ENCODE peak calls at places on chromosomes 12 and 14, in ten cellular contexts. One of them, this sample, is unnamed.
A peak's percentile ranks its signal among the peaks of the same experiment; 100 is the strongest.

GRCh38 chr12:87704374-87704773 is 324.8 kb downstream of the C12orf50 start:
- DNase-seq in stomach: no peak
- DNase-seq in WTC11: no peak
- DNase-seq in fibroblast of mammary gland: no peak
- DNase-seq in right atrium auricular region: no peak
- DNase-seq in uterus: no peak
- DNase-seq in progenitor cell of endocrine pancreas: no peak
- DNase-seq in Calu3: peak; percentile 27
- DNase-seq in fibroblast of the aortic adventitia: no peak
- DNase-seq in heart left ventricle: no peak
- DNase-seq in this sample: no peak

GRCh38 chr14:84129028-84129427 is 1400.9 kb upstream of the FLRT2 start:
- DNase-seq in right atrium auricular region: no peak
- DNase-seq in fibroblast of mammary gland: no peak
- DNase-seq in Calu3: no peak
- DNase-seq in stomach: no peak
- DNase-seq in progenitor cell of endocrine pancreas: no peak
- DNase-seq in fibroblast of the aortic adventitia: no peak
- DNase-seq in uterus: no peak
- DNase-seq in WTC11: no peak
- DNase-seq in heart left ventricle: no peak
- DNase-seq in this sample: no peak

GRCh38 chr12:49777800-49778748 is 36.7 kb downstream of the TMBIM6 start:
- DNase-seq in progenitor cell of endocrine pancreas: peak; percentile 71
- DNase-seq in Calu3: peak; percentile 84
- DNase-seq in right atrium auricular region: no peak
- DNase-seq in heart left ventricle: peak; percentile 63
- DNase-seq in fibroblast of the aortic adventitia: peak; percentile 34
- DNase-seq in stomach: peak; percentile 79
- DNase-seq in fibroblast of mammary gland: peak; percentile 19
- DNase-seq in WTC11: peak; percentile 90
- DNase-seq in uterus: no peak
- DNase-seq in this sample: peak; percentile 72

GRCh38 chr12:46383654-46384450 is 11.3 kb upstream of the SLC38A2 start:
- DNase-seq in Calu3: peak; percentile 69
- DNase-seq in right atrium auricular region: peak; percentile 97
- DNase-seq in uterus: peak; percentile 95
- DNase-seq in WTC11: no peak
- DNase-seq in fibroblast of mammary gland: peak; percentile 96
- DNase-seq in progenitor cell of endocrine pancreas: no peak
- DNase-seq in stomach: peak; percentile 94
- DNase-seq in heart left ventricle: peak; percentile 97
- DNase-seq in fibroblast of the aortic adventitia: peak; percentile 98
- DNase-seq in this sample: peak; percentile 60

GRCh38 chr14:66471584-66471983 is 14.6 kb upstream of the CCDC196 start:
- DNase-seq in progenitor cell of endocrine pancreas: no peak
- DNase-seq in fibroblast of mammary gland: no peak
- DNase-seq in WTC11: no peak
- DNase-seq in Calu3: no peak
- DNase-seq in heart left ventricle: no peak
- DNase-seq in fibroblast of the aortic adventitia: no peak
- DNase-seq in stomach: no peak
- DNase-seq in right atrium auricular region: no peak
- DNase-seq in uterus: no peak
- DNase-seq in this sample: no peak

GRCh38 chr14:44361083-44361482 is 146.0 kb downstream of the FSCB start:
- DNase-seq in fibroblast of the aortic adventitia: no peak
- DNase-seq in right atrium auricular region: no peak
- DNase-seq in fibroblast of mammary gland: no peak
- DNase-seq in uterus: no peak
- DNase-seq in progenitor cell of endocrine pancreas: no peak
- DNase-seq in Calu3: no peak
- DNase-seq in WTC11: no peak
- DNase-seq in stomach: no peak
- DNase-seq in heart left ventricle: no peak
- DNase-seq in this sample: no peak

GRCh38 chr12:110501722-110502448 is at the start of the genes RAD9B and VPS29:
- DNase-seq in Calu3: peak; percentile 99
- DNase-seq in progenitor cell of endocrine pancreas: peak; percentile 94
- DNase-seq in fibroblast of the aortic adventitia: peak; percentile 98
- DNase-seq in WTC11: peak; percentile 98
- DNase-seq in stomach: peak; percentile 98
- DNase-seq in right atrium auricular region: peak; percentile 98
- DNase-seq in uterus: peak; percentile 97
- DNase-seq in heart left ventricle: peak; percentile 99
- DNase-seq in fibroblast of mammary gland: peak; percentile 98
- DNase-seq in this sample: peak; percentile 95

GRCh38 chr12:50537538-50537919 is 32.7 kb downstream of the DIP2B start:
- DNase-seq in WTC11: no peak
- DNase-seq in stomach: no peak
- DNase-seq in fibroblast of mammary gland: peak; percentile 87
- DNase-seq in heart left ventricle: no peak
- DNase-seq in Calu3: no peak
- DNase-seq in right atrium auricular region: no peak
- DNase-seq in progenitor cell of endocrine pancreas: no peak
- DNase-seq in uterus: no peak
- DNase-seq in fibroblast of the aortic adventitia: peak; percentile 41
- DNase-seq in this sample: no peak

GRCh38 chr12:92105110-92105509 is 40.5 kb downstream of the BTG1 start:
- DNase-seq in heart left ventricle: no peak
- DNase-seq in Calu3: no peak
- DNase-seq in progenitor cell of endocrine pancreas: no peak
- DNase-seq in uterus: no peak
- DNase-seq in right atrium auricular region: no peak
- DNase-seq in stomach: no peak
- DNase-seq in fibroblast of mammary gland: no peak
- DNase-seq in fibroblast of the aortic adventitia: no peak
- DNase-seq in WTC11: no peak
- DNase-seq in this sample: no peak

GRCh38 chr12:126384029-126384564 is 1318.9 kb downstream of the AACS start:
- DNase-seq in WTC11: no peak
- DNase-seq in right atrium auricular region: no peak
- DNase-seq in fibroblast of mammary gland: no peak
- DNase-seq in fibroblast of the aortic adventitia: peak; percentile 53
- DNase-seq in heart left ventricle: no peak
- DNase-seq in uterus: no peak
- DNase-seq in progenitor cell of endocrine pancreas: no peak
- DNase-seq in Calu3: no peak
- DNase-seq in stomach: no peak
- DNase-seq in this sample: no peak

GRCh38 chr14:81710232-81710845 is 176.7 kb upstream of the SEL1L start:
- DNase-seq in heart left ventricle: no peak
- DNase-seq in progenitor cell of endocrine pancreas: peak; percentile 16
- DNase-seq in uterus: no peak
- DNase-seq in right atrium auricular region: no peak
- DNase-seq in fibroblast of the aortic adventitia: peak; percentile 4
- DNase-seq in fibroblast of mammary gland: peak; percentile 28
- DNase-seq in Calu3: peak; percentile 33
- DNase-seq in stomach: no peak
- DNase-seq in WTC11: no peak
- DNase-seq in this sample: peak; percentile 33

GRCh38 chr14:99909500-99910064 is 116.4 kb downstream of the EML1 start:
- DNase-seq in fibroblast of mammary gland: peak; percentile 7
- DNase-seq in fibroblast of the aortic adventitia: no peak
- DNase-seq in heart left ventricle: no peak
- DNase-seq in WTC11: no peak
- DNase-seq in progenitor cell of endocrine pancreas: no peak
- DNase-seq in uterus: no peak
- DNase-seq in right atrium auricular region: no peak
- DNase-seq in stomach: no peak
- DNase-seq in Calu3: no peak
- DNase-seq in this sample: no peak

GRCh38 chr12:50764116-50764860 is 387 bp downstream of the ATF1 start:
- DNase-seq in uterus: peak; percentile 36
- DNase-seq in stomach: peak; percentile 58
- DNase-seq in progenitor cell of endocrine pancreas: peak; percentile 72
- DNase-seq in WTC11: peak; percentile 69
- DNase-seq in fibroblast of mammary gland: peak; percentile 24
- DNase-seq in heart left ventricle: no peak
- DNase-seq in right atrium auricular region: no peak
- DNase-seq in Calu3: peak; percentile 61
- DNase-seq in fibroblast of the aortic adventitia: peak; percentile 25
- DNase-seq in this sample: peak; percentile 69

GRCh38 chr12:1470051-1470450 is 124.3 kb downstream of the FBXL14 start:
- DNase-seq in Calu3: no peak
- DNase-seq in WTC11: no peak
- DNase-seq in fibroblast of mammary gland: no peak
- DNase-seq in uterus: no peak
- DNase-seq in right atrium auricular region: no peak
- DNase-seq in stomach: no peak
- DNase-seq in fibroblast of the aortic adventitia: peak; percentile 66
- DNase-seq in heart left ventricle: no peak
- DNase-seq in progenitor cell of endocrine pancreas: no peak
- DNase-seq in this sample: no peak

GRCh38 chr12:66776974-66777373 is 98.1 kb upstream of the GRIP1 start:
- DNase-seq in heart left ventricle: no peak
- DNase-seq in fibroblast of the aortic adventitia: no peak
- DNase-seq in Calu3: no peak
- DNase-seq in right atrium auricular region: no peak
- DNase-seq in fibroblast of mammary gland: no peak
- DNase-seq in uterus: no peak
- DNase-seq in progenitor cell of endocrine pancreas: no peak
- DNase-seq in WTC11: no peak
- DNase-seq in stomach: no peak
- DNase-seq in this sample: no peak

GRCh38 chr14:71309756-71310155 is 402.5 kb downstream of the PCNX1 start:
- DNase-seq in WTC11: no peak
- DNase-seq in fibroblast of the aortic adventitia: no peak
- DNase-seq in progenitor cell of endocrine pancreas: no peak
- DNase-seq in uterus: no peak
- DNase-seq in heart left ventricle: no peak
- DNase-seq in stomach: no peak
- DNase-seq in right atrium auricular region: no peak
- DNase-seq in Calu3: no peak
- DNase-seq in fibroblast of mammary gland: peak; percentile 15
- DNase-seq in this sample: no peak
- TF ChIP-seq CTCF in WTC11: no peak
- TF ChIP-seq CTCF in fibroblast of the aortic adventitia: no peak
- TF ChIP-seq CTCF in progenitor cell of endocrine pancreas: peak; percentile 51
- TF ChIP-seq CTCF in uterus: no peak
- TF ChIP-seq CTCF in heart left ventricle: no peak
- TF ChIP-seq CTCF in stomach: no peak
- TF ChIP-seq CTCF in right atrium auricular region: no peak
- TF ChIP-seq CTCF in Calu3: no peak
- TF ChIP-seq CTCF in fibroblast of mammary gland: peak; percentile 28
- TF ChIP-seq CTCF in this sample: no peak

DNA sequence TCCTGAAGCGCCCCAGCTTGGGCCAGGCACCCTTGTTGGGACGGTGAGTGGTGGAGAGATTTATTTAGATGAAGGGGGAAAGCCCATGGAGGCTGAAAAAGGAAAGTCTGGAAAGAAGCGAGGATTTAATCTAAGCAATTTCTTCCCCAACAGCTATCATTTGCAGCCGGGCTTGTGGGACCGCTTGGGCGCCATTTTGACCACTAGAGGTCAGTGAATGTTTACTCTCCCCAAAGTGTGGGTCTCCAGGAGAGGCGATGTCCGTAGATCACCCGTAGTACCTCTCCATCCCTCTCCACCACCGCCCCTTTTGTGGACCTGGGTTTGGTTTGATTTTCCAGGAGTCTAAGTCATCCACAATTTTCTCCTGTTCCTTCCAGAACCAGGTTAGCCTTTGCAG is 91.2 kb upstream of the PARP11 start:
- DNase-seq in Calu3: no peak
- DNase-seq in right atrium auricular region: no peak
- DNase-seq in fibroblast of the aortic adventitia: no peak
- DNase-seq in WTC11: peak; percentile 71
- DNase-seq in fibroblast of mammary gland: peak; percentile 10
- DNase-seq in progenitor cell of endocrine pancreas: no peak
- DNase-seq in uterus: no peak
- DNase-seq in stomach: no peak
- DNase-seq in heart left ventricle: no peak
- DNase-seq in this sample: peak; percentile 45
- TF ChIP-seq CTCF in Calu3: no peak
- TF ChIP-seq CTCF in right atrium auricular region: peak; percentile 24
- TF ChIP-seq CTCF in fibroblast of the aortic adventitia: peak; percentile 10
- TF ChIP-seq CTCF in WTC11: peak; percentile 11
- TF ChIP-seq CTCF in fibroblast of mammary gland: peak; percentile 22
- TF ChIP-seq CTCF in progenitor cell of endocrine pancreas: peak; percentile 56
- TF ChIP-seq CTCF in uterus: no peak
- TF ChIP-seq CTCF in stomach: no peak
- TF ChIP-seq CTCF in heart left ventricle: peak; percentile 24
- TF ChIP-seq CTCF in this sample: no peak

GRCh38 chr12:76766161-76766560 is 2.2 kb downstream of the ZDHHC17 start:
- DNase-seq in WTC11: no peak
- DNase-seq in stomach: no peak
- DNase-seq in Calu3: no peak
- DNase-seq in right atrium auricular region: no peak
- DNase-seq in uterus: no peak
- DNase-seq in progenitor cell of endocrine pancreas: no peak
- DNase-seq in fibroblast of the aortic adventitia: no peak
- DNase-seq in fibroblast of mammary gland: no peak
- DNase-seq in heart left ventricle: no peak
- DNase-seq in this sample: no peak

GRCh38 chr12:76765598-76765997 is 1.7 kb downstream of the ZDHHC17 start:
- DNase-seq in WTC11: no peak
- DNase-seq in heart left ventricle: no peak
- DNase-seq in progenitor cell of endocrine pancreas: no peak
- DNase-seq in fibroblast of the aortic adventitia: no peak
- DNase-seq in Calu3: no peak
- DNase-seq in fibroblast of mammary gland: no peak
- DNase-seq in stomach: no peak
- DNase-seq in right atrium auricular region: no peak
- DNase-seq in uterus: no peak
- DNase-seq in this sample: no peak

GRCh38 chr12:76762556-76762955 is 1.4 kb upstream of the ZDHHC17 start:
- DNase-seq in heart left ventricle: no peak
- DNase-seq in stomach: no peak
- DNase-seq in fibroblast of mammary gland: peak; percentile 32
- DNase-seq in right atrium auricular region: no peak
- DNase-seq in progenitor cell of endocrine pancreas: no peak
- DNase-seq in Calu3: no peak
- DNase-seq in fibroblast of the aortic adventitia: peak; percentile 14
- DNase-seq in WTC11: no peak
- DNase-seq in uterus: no peak
- DNase-seq in this sample: peak; percentile 40

GRCh38 chr12:76764856-76765255 is 941 bp downstream of the ZDHHC17 start:
- DNase-seq in WTC11: no peak
- DNase-seq in fibroblast of mammary gland: peak; percentile 20
- DNase-seq in uterus: no peak
- DNase-seq in Calu3: no peak
- DNase-seq in fibroblast of the aortic adventitia: peak; percentile 27
- DNase-seq in heart left ventricle: no peak
- DNase-seq in stomach: no peak
- DNase-seq in progenitor cell of endocrine pancreas: no peak
- DNase-seq in right atrium auricular region: no peak
- DNase-seq in this sample: no peak

GRCh38 chr12:76763746-76764675 is at the start of gene ZDHHC17:
- DNase-seq in stomach: peak; percentile 92
- DNase-seq in heart left ventricle: peak; percentile 93
- DNase-seq in uterus: peak; percentile 93
- DNase-seq in fibroblast of the aortic adventitia: peak; percentile 92
- DNase-seq in right atrium auricular region: peak; percentile 88
- DNase-seq in WTC11: peak; percentile 91
- DNase-seq in Calu3: peak; percentile 96
- DNase-seq in progenitor cell of endocrine pancreas: peak; percentile 97
- DNase-seq in fibroblast of mammary gland: peak; percentile 88
- DNase-seq in this sample: peak; percentile 97
- TF ChIP-seq CTCF in stomach: no peak
- TF ChIP-seq CTCF in heart left ventricle: no peak
- TF ChIP-seq CTCF in uterus: no peak
- TF ChIP-seq CTCF in fibroblast of the aortic adventitia: no peak
- TF ChIP-seq CTCF in right atrium auricular region: no peak
- TF ChIP-seq CTCF in WTC11: no peak
- TF ChIP-seq CTCF in Calu3: no peak
- TF ChIP-seq CTCF in progenitor cell of endocrine pancreas: no peak
- TF ChIP-seq CTCF in fibroblast of mammary gland: no peak
- TF ChIP-seq CTCF in this sample: no peak

GRCh38 chr12:6140646-6141045 is 16.2 kb upstream of the VWF start:
- DNase-seq in right atrium auricular region: no peak
- DNase-seq in uterus: no peak
- DNase-seq in WTC11: no peak
- DNase-seq in fibroblast of mammary gland: no peak
- DNase-seq in stomach: no peak
- DNase-seq in heart left ventricle: no peak
- DNase-seq in Calu3: no peak
- DNase-seq in progenitor cell of endocrine pancreas: no peak
- DNase-seq in fibroblast of the aortic adventitia: no peak
- DNase-seq in this sample: no peak
- TF ChIP-seq CTCF in right atrium auricular region: no peak
- TF ChIP-seq CTCF in uterus: no peak
- TF ChIP-seq CTCF in WTC11: no peak
- TF ChIP-seq CTCF in fibroblast of mammary gland: no peak
- TF ChIP-seq CTCF in stomach: no peak
- TF ChIP-seq CTCF in heart left ventricle: no peak
- TF ChIP-seq CTCF in Calu3: no peak
- TF ChIP-seq CTCF in progenitor cell of endocrine pancreas: no peak
- TF ChIP-seq CTCF in fibroblast of the aortic adventitia: no peak
- TF ChIP-seq CTCF in this sample: no peak

This sample was measured in endothelial cell.